ENCODE peak calls at places on chromosomes 16 and 17, in seven cellular contexts. N is IMR-90, V is mesendoderm, F is H1, E is mesenchymal stem cell, O is H9, Q is trophoblast cell. J is an unnamed sample.

GRCh38 chr17:19000531-19001011 is 4.0 kb downstream of the FAM83G start:
- DNase-seq in N (peak; percentile 59), V (no peak), F (no peak), E (peak; percentile 54), O (no peak), Q (no peak), J (no peak)

GRCh38 chr17:66306413-66306812 is 4.0 kb downstream of the PRKCA start:
- DNase-seq in N (peak; percentile 73), V (no peak), F (no peak), E (peak; percentile 54), O (no peak), Q (no peak), J (no peak)

GRCh38 chr16:88331989-88332920 is 50.5 kb upstream of the ZNF469 start:
- DNase-seq in N (peak; percentile 100), V (peak; percentile 8), F (no peak), E (peak; percentile 100), O (no peak), Q (peak; percentile 30), J (no peak)

GRCh38 chr17:17921192-17922082 is 50.8 kb downstream of the TOM1L2 start:
- DNase-seq in N (peak; percentile 90), V (peak; percentile 99), F (peak; percentile 77), E (peak; percentile 81), O (peak; percentile 86), Q (no peak), J (peak; percentile 86)

GRCh38 chr17:63716426-63716825 is 16.5 kb upstream of the LIMD2 start:
- DNase-seq in N (no peak), V (no peak), F (no peak), E (no peak), O (no peak), Q (no peak), J (no peak)

GRCh38 chr17:32323784-32324590 is 18.0 kb downstream of the C17orf75 start:
- DNase-seq in N (peak; percentile 31), V (no peak), F (no peak), E (peak; percentile 51), O (no peak), Q (no peak), J (peak; percentile 39)

GRCh38 chr17:6683081-6683684 is 30.0 kb downstream of the SLC13A5 start:
- DNase-seq in N (no peak), V (no peak), F (no peak), E (no peak), O (no peak), Q (no peak), J (no peak)

GRCh38 chr17:1362964-1363363 is 37.1 kb downstream of the YWHAE start:
- DNase-seq in N (no peak), V (no peak), F (no peak), E (no peak), O (no peak), Q (no peak), J (no peak)

GRCh38 chr17:36703860-36704266 is 102.5 kb downstream of the MRM1 start:
- DNase-seq in N (peak; percentile 11), V (peak; percentile 71), F (no peak), E (peak; percentile 42), O (peak; percentile 91), Q (peak; percentile 14), J (peak; percentile 83)

GRCh38 chr17:61488878-61489718 is 36.9 kb downstream of the TBX4 start:
- DNase-seq in N (no peak), V (no peak), F (no peak), E (no peak), O (no peak), Q (no peak), J (no peak)

DNA sequence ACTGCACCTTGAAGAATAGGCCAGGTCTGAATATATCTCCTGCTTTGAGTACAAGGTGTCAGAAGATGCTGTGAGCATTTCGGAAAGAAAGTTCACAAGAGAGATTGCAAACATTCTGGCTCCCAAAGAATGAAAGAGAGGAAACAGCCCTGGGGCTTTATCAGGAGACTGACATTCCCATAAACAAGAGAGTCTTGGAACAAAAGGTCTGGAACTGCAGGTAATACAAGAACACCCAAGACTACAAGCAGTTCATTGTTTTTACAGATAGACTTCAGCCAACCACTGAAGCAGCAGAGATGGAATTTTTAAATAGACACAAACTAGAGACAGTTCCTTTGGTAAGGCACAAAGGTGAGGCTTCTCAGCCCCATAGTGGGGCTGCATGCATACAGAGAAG is 14.4 kb downstream of the HSD17B2 start:
- DNase-seq in N (no peak), V (no peak), F (no peak), E (no peak), O (no peak), Q (no peak), J (no peak)
- H3K18ac ChIP-seq in N (no peak overlapping the region), V (no peak overlapping the region), F (no peak overlapping the region), E (no peak overlapping the region), O (no peak overlapping the region), Q (no peak overlapping the region), J (no peak overlapping the region)

GRCh38 chr17:72534776-72535175 is 414.0 kb downstream of the SOX9 start:
- DNase-seq in N (no peak), V (no peak), F (no peak), E (no peak), O (no peak), Q (no peak), J (no peak)

GRCh38 chr17:72535346-72535745 is 414.5 kb downstream of the SOX9 start:
- DNase-seq in N (no peak), V (no peak), F (no peak), E (no peak), O (no peak), Q (no peak), J (no peak)

GRCh38 chr17:72538443-72538842 is 417.6 kb downstream of the SOX9 start:
- DNase-seq in N (no peak), V (no peak), F (no peak), E (no peak), O (no peak), Q (no peak), J (no peak)

GRCh38 chr17:72535779-72536178 is 415.0 kb downstream of the SOX9 start:
- DNase-seq in N (no peak), V (no peak), F (no peak), E (no peak), O (no peak), Q (no peak), J (no peak)

DNA sequence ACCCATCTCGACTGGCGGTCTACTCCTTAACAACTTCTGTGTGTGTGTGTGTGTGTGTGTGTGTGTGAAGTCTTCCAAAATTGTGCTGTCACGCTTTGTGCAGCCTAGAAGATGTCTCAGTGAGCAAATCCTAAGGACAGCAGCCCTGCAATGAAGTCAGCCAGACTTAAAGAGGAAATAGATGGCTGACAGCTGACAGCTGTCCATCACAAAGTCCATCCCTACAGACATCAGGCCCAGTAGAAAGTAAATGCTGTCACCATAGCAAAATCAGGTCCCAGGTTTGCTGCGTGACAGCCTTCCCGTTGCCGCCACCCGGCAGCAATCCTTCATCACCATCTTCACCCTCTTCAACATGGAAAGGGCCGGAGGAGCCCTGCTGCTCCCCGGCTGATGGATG is 416.0 kb downstream of the SOX9 start:
- DNase-seq in N (no peak), V (no peak), F (no peak), E (no peak), O (no peak), Q (no peak), J (no peak)
- H3K18ac ChIP-seq in N (no peak overlapping the region), V (no peak overlapping the region), F (no peak overlapping the region), E (no peak overlapping the region), O (no peak overlapping the region), Q (no peak overlapping the region), J (peak overlapping the region; percentile 31)

DNA sequence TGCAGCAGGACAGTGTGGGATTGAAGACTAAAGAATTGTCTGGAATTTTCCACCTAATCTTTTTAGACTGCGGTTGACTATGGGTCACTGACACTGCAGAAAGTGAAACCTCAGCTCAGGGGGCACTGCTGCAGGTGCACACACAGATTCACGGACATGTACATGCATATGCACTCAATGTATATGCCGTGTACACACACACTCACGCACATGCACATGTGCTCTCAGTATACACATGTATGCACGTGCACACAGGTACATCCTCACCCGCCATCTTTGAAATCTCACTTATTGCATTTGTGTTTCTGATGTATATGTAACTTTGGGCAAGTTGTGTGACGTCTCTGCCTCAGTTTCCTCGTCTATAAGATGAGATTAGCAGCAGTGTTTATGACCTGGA is 27.3 kb downstream of the CMIP start:
- DNase-seq in N (no peak), V (no peak), F (no peak), E (no peak), O (no peak), Q (no peak), J (no peak)
- H3K18ac ChIP-seq in N (no peak overlapping the region), V (no peak overlapping the region), F (no peak overlapping the region), E (no peak overlapping the region), O (no peak overlapping the region), Q (no peak overlapping the region), J (no peak overlapping the region)

GRCh38 chr17:28944343-28944742 is 7.0 kb downstream of the PHF12 start:
- DNase-seq in N (no peak), V (no peak), F (no peak), E (no peak), O (no peak), Q (no peak), J (no peak)

GRCh38 chr17:28944862-28945741 is 6.2 kb downstream of the PHF12 start:
- DNase-seq in N (peak; percentile 54), V (no peak), F (no peak), E (no peak), O (no peak), Q (no peak), J (no peak)

GRCh38 chr17:28948342-28948741 is 3.0 kb downstream of the PHF12 start:
- DNase-seq in N (no peak), V (no peak), F (no peak), E (no peak), O (no peak), Q (no peak), J (no peak)

GRCh38 chr17:28947639-28948038 is 3.7 kb downstream of the PHF12 start:
- DNase-seq in N (no peak), V (no peak), F (no peak), E (no peak), O (no peak), Q (no peak), J (no peak)

DNA sequence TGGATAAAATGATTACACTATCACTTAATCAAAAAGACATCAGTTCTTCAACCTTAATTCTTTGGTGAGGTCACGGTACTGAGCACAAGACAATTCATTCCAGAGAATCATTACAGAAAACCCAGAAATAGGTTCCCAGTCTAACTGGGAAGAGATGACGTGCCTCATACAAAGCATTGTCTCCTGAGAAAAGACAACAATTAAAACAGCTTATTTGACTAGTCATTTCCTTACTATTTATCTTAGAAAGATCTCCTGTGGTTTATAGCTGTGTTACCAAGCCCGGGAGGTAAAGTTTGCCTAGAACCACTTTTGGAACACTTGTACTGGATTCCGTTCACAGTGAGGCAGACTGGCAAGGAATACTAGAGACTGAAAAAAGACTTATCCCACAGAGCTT is 5.1 kb downstream of the PHF12 start:
- DNase-seq in N (peak; percentile 78), V (no peak), F (no peak), E (peak; percentile 67), O (no peak), Q (no peak), J (no peak)
- H3K18ac ChIP-seq in N (no peak overlapping the region), V (no peak overlapping the region), F (no peak overlapping the region), E (no peak overlapping the region), O (no peak overlapping the region), Q (no peak overlapping the region), J (no peak overlapping the region)

DNA sequence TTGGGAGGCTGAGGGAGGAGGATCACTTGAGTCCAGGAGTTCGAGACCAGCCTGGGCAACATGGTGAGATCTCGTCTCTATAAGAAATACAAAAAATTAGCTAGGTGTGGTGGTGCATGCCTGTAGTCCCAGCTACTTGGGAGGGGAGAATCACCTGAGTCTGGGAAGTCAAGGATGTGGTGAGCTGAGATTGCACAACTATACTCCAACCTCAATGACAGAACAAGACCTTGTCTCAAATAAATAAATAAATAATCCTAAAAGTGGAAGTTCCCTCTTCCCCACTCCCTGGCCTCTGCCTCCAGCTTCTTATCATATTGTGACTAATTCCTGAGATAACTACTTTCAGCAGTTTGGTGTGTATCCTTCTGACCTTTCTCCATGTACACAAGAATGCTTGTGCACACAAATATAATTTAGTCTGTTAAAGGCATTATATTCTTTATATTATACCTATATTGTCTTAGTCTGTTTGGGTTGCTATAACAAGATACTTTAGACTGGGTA is 23.5 kb upstream of the DNAJA2 start:
- DNase-seq in N (no peak), V (no peak), F (no peak), E (no peak), O (no peak), Q (no peak), J (no peak)
- H3K18ac ChIP-seq in N (no peak overlapping the region), V (no peak overlapping the region), F (no peak overlapping the region), E (no peak overlapping the region), O (no peak overlapping the region), Q (no peak overlapping the region), J (no peak overlapping the region)

J was measured in neuronal stem cell.